ENCODE peak calls at places on chromosomes 13 and 19, in five cellular contexts. X, K, P, W and S are unnamed samples.

GRCh38 chr13:44347905-44348304 is 25.7 kb upstream of the SERP2 start:
- DNase-seq in X (no peak), K (peak), P (no peak), W (no peak), S (peak)

GRCh38 chr13:95150555-95150954 is 150.7 kb downstream of the ABCC4 start:
- DNase-seq in X (peak), K (no peak), P (no peak), W (no peak), S (no peak)

GRCh38 chr19:5914946-5915781 is 1.1 kb downstream of the CAPS start:
- DNase-seq in X (peak), K (no peak), P (no peak), W (no peak), S (no peak)

GRCh38 chr19:37994823-37995130 is 87.8 kb downstream of the SIPA1L3 start:
- DNase-seq in X (no peak), K (no peak), P (no peak), W (no peak), S (no peak)

GRCh38 chr19:52343548-52343947 is 7.5 kb downstream of the ZNF610 start:
- DNase-seq in X (peak), K (peak), P (peak), W (peak), S (peak)

GRCh38 chr19:50486823-50487515 is 10.3 kb upstream of the GARIN5A start:
- DNase-seq in X (peak), K (peak), P (peak), W (peak), S (peak)

GRCh38 chr13:112643759-112644459 is 45.9 kb upstream of the ATP11A start:
- DNase-seq in X (peak), K (no peak), P (no peak), W (no peak), S (no peak)

GRCh38 chr13:109694972-109695371 is 91.4 kb downstream of the IRS2 start:
- DNase-seq in X (no peak), K (no peak), P (no peak), W (no peak), S (no peak)

GRCh38 chr13:109509154-109509905 is 277.1 kb downstream of the IRS2 start:
- DNase-seq in X (peak), K (no peak), P (no peak), W (no peak), S (peak)

GRCh38 chr13:89568276-89568675 is 1779.2 kb upstream of the MIR17HG start:
- DNase-seq in X (peak), K (no peak), P (no peak), W (no peak), S (no peak)

GRCh38 chr13:54958781-54959180 is 1930.2 kb downstream of the OLFM4 start:
- DNase-seq in X (no peak), K (peak), P (no peak), W (no peak), S (no peak)

DNA sequence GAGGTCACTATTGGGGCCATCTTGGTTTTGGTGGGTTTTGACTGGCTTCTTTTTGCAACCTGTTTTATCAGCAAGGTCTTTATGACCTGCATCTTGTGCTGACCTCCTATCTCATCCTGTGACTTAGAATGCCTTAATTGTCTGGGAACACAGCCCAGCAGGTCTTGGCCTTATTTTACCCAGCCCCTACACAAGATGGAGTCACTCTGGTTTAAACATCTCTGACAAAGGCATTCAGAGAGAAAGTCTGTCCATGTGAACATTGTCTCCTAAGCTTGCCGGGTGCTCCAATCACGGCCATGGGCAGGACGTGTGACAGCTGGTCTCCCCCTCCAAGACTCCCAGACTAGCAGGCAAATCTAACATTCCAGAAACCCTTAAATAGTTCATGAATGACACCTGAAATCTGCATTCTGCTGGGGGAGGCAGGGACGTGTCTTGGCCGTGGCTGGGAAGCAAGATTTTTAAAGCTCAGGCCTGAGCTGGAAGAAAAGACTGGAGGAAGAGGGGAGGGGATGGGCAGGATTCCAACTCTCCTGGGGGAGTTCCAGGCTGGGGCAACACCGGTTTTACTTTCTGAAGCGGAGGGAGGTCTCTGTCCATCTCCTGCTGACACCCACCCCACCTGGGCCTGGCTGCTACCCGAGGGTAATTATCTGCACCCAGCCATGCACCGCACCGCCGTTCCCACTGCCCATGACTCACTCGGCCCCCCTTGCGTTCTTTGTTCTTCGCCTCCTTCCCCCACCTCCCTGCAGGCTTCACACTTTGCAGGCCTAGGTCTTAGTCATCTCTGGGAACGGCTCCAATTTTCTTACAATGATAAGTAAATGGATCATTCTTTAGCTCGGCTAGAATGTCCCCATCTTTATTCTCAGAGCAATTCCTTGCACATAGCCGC is 11.5 kb upstream of the OR1M1 start:
- DNase-seq in X (peak), K (peak), P (peak), W (peak), S (peak)
- TF ChIP-seq EZH2phosphoT487 in X (no peak), K (no peak), P (no peak), W (no peak), S (no peak)

GRCh38 chr19:33202546-33203507 is 8.7 kb downstream of the LRP3 start:
- DNase-seq in X (no peak), K (peak), P (no peak), W (no peak), S (no peak)

GRCh38 chr19:33205531-33206260 is 11.6 kb downstream of the LRP3 start:
- DNase-seq in X (no peak), K (peak), P (no peak), W (no peak), S (no peak)

GRCh38 chr19:33205110-33205509 is 11.0 kb downstream of the LRP3 start:
- DNase-seq in X (no peak), K (peak), P (no peak), W (no peak), S (no peak)

GRCh38 chr19:33203529-33203928 is 9.4 kb downstream of the LRP3 start:
- DNase-seq in X (no peak), K (peak), P (no peak), W (no peak), S (no peak)

GRCh38 chr19:33204136-33204973 is 10.2 kb downstream of the LRP3 start:
- DNase-seq in X (no peak), K (peak), P (no peak), W (no peak), S (no peak)
- H3K9ac ChIP-seq in X (no peak), K (no peak), P (no peak), W (no peak), S (no peak)

DNA sequence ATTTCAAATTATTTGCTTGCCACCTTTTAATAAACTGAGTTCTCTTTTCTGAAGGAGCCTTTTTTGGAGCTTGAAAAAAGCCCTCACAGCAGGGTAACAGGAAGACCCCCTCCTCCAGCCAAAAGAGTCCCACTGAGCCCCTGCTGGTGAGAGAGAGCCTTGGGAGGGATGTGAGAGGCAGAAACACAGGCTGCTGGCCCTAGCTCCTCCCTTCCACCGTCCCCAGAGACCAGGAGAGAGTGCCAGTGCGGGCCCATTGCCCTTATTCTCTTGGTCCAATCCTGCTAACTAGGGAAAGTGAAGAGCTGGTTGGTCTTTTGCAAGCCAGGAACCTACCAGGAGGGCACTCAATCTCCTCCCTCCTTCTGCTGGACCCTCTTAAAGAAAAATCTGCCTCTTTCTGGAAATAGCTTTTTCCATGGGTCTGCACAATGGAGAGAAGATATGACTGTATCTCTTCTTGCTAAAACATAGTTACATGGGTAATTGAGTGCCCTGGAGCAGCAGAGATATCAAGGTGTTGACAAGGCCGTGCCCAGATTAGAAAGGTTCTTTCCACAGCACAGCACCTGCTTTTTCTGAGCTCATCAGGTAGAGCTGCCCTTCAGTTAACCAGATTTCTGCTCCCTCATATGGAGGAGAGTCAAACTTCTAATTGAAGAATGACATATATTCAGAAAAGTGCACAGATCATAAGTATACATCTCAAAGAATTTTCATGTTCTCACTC is 113.9 kb downstream of the LRCH1 start:
- DNase-seq in X (no peak), K (no peak), P (peak), W (no peak), S (no peak)
- TF ChIP-seq EZH2phosphoT487 in X (no peak), K (no peak), P (no peak), W (no peak), S (no peak)

GRCh38 chr19:18559685-18560084 is 2.0 kb downstream of the KXD1 start:
- DNase-seq in X (no peak), K (no peak), P (no peak), W (no peak), S (no peak)
- H3K9ac ChIP-seq in X (no peak), K (peak), P (no peak), W (no peak), S (peak)

GRCh38 chr19:49473868-49474544 is at the start of gene FLT3LG:
- DNase-seq in X (peak), K (peak), P (peak), W (no peak), S (peak)

GRCh38 chr19:49475191-49475932 is 1.3 kb downstream of the FLT3LG start:
- DNase-seq in X (no peak), K (no peak), P (no peak), W (no peak), S (peak)

GRCh38 chr19:49474545-49474930 is 523 bp downstream of the FLT3LG start:
- DNase-seq in X (no peak), K (peak), P (no peak), W (no peak), S (no peak)

GRCh38 chr19:49472936-49473335 is 1.1 kb upstream of the FLT3LG start:
- DNase-seq in X (no peak), K (no peak), P (no peak), W (no peak), S (no peak)

GRCh38 chr19:49475995-49476880 is 2.2 kb downstream of the FLT3LG start:
- DNase-seq in X (no peak), K (peak), P (peak), W (no peak), S (peak)
- TF ChIP-seq EZH2phosphoT487 in X (no peak), K (no peak), P (no peak), W (no peak), S (no peak)

GRCh38 chr19:42185281-42185680 is 32.2 kb downstream of the DEDD2 start:
- DNase-seq in X (no peak), K (no peak), P (no peak), W (no peak), S (peak)
- H3K9ac ChIP-seq in X (no peak), K (no peak), P (no peak), W (no peak), S (no peak)

GRCh38 chr13:20118268-20119140 is 42.3 kb downstream of the GJA3 start:
- DNase-seq in X (peak), K (peak), P (peak), W (no peak), S (peak)
- TF ChIP-seq EZH2phosphoT487 in X (no peak), K (no peak), P (no peak), W (no peak), S (no peak)

DNA sequence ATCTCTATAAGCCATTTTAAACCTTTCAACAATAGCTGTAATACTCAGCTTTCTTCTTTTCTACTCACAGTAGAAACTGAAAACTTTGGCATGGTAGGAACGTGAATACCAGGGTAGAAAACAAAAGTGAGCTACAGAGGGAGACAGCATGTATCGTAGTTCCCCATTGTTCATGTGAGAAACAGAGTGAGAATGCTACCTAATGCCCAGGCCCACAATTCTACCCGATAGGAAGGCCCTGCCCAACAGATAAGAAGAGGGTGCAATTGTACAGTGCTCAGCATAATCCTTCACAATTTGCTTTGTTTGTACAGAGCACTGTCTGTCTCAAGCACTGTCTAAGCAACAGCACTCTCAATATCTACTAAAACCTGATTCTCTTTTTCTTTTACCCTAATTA is 322.4 kb downstream of the EFNB2 start:
- DNase-seq in X (no peak), K (no peak), P (peak), W (peak), S (no peak)
- H3K9ac ChIP-seq in X (no peak), K (no peak), P (no peak), W (peak), S (no peak)

DNA sequence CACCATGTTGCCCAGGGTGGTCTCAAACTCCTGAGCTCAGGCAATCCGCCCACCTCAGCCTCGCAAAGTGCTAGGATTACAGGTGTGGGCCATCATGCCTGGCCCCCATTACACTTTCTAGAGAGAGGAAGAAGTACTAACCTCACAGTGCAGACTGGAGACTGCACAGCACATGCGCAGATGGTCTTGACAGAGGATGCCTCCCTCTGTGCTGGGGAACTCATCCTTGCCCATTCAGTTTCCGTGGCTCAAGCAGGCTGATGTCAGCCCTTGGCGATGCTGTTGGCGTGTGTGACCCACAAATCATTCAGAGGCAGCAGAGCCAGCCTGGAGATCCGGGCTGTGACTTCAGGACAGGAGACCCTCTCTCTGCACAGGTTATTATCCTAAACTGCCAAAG is 14.6 kb upstream of the FFAR2 start:
- DNase-seq in X (no peak), K (no peak), P (no peak), W (no peak), S (no peak)
- TF ChIP-seq EZH2phosphoT487 in X (no peak), K (no peak), P (no peak), W (no peak), S (no peak)